ENCODE peak calls at places on chromosomes 4 and X, in ten cellular contexts. O, D, X, G, W, N, B, Y, M and V are unnamed samples.

GRCh38 chr4:89175611-89176010 is 64.3 kb downstream of the TIGD2 start:
- DNase-seq in O (no peak), D (no peak), X (no peak), G (no peak), W (no peak), N (no peak), B (peak), Y (no peak), M (no peak), V (no peak)

GRCh38 chrX:40736170-40736505 is 796 bp upstream of the MED14 start:
- DNase-seq in O (peak), D (no peak), X (no peak), G (no peak), W (no peak), N (no peak), B (no peak), Y (no peak), M (no peak), V (no peak)

GRCh38 chr4:6231663-6232165 is 31.4 kb upstream of the JAKMIP1 start:
- DNase-seq in O (no peak), D (no peak), X (no peak), G (no peak), W (no peak), N (no peak), B (no peak), Y (peak), M (no peak), V (no peak)

GRCh38 chrX:39900788-39901170 is 197.0 kb downstream of the BCOR start:
- DNase-seq in O (no peak), D (no peak), X (no peak), G (no peak), W (no peak), N (no peak), B (no peak), Y (no peak), M (no peak), V (no peak)

GRCh38 chr4:128275351-128275750 is 12.3 kb downstream of the PGRMC2 start:
- DNase-seq in O (no peak), D (peak), X (no peak), G (no peak), W (peak), N (no peak), B (no peak), Y (no peak), M (no peak), V (no peak)

GRCh38 chr4:70722199-70722791 is 531 bp downstream of the RUFY3 start:
- DNase-seq in O (no peak), D (peak), X (peak), G (no peak), W (no peak), N (no peak), B (peak), Y (no peak), M (peak), V (peak)

GRCh38 chrX:25198891-25199290 is 183.1 kb upstream of the ARX start:
- DNase-seq in O (no peak), D (no peak), X (no peak), G (no peak), W (no peak), N (no peak), B (no peak), Y (no peak), M (peak), V (no peak)

GRCh38 chrX:43971966-43972961 is 926 bp downstream of the NDP start:
- DNase-seq in O (no peak), D (peak), X (no peak), G (no peak), W (no peak), N (no peak), B (no peak), Y (no peak), M (no peak), V (no peak)

GRCh38 chr4:7285244-7286122 is 93.1 kb downstream of the SORCS2 start:
- DNase-seq in O (no peak), D (no peak), X (no peak), G (no peak), W (no peak), N (no peak), B (no peak), Y (no peak), M (no peak), V (no peak)

GRCh38 chrX:22135171-22135711 is 103.1 kb downstream of the PHEX start:
- DNase-seq in O (no peak), D (peak), X (no peak), G (no peak), W (no peak), N (no peak), B (peak), Y (no peak), M (no peak), V (no peak)

GRCh38 chr4:98745372-98745771 is 87.0 kb upstream of the TSPAN5 start:
- DNase-seq in O (no peak), D (peak), X (no peak), G (peak), W (no peak), N (no peak), B (no peak), Y (no peak), M (no peak), V (peak)

GRCh38 chr4:168856312-168856711 is 153.7 kb downstream of the CBR4 start:
- DNase-seq in O (no peak), D (peak), X (no peak), G (no peak), W (no peak), N (no peak), B (no peak), Y (no peak), M (no peak), V (no peak)

GRCh38 chrX:14591976-14592375 is 62.6 kb downstream of the GLRA2 start:
- DNase-seq in O (no peak), D (no peak), X (no peak), G (no peak), W (no peak), N (no peak), B (no peak), Y (no peak), M (no peak), V (no peak)

GRCh38 chrX:42818151-42818921 is 40.4 kb upstream of the PPP1R2C start:
- DNase-seq in O (no peak), D (no peak), X (no peak), G (no peak), W (no peak), N (no peak), B (no peak), Y (no peak), M (no peak), V (no peak)

GRCh38 chrX:154294791-154295580 is at the start of gene TEX28:
- DNase-seq in O (no peak), D (no peak), X (no peak), G (no peak), W (no peak), N (no peak), B (no peak), Y (no peak), M (no peak), V (no peak)

GRCh38 chr4:47434931-47435330 is 28.6 kb downstream of the COMMD8 start:
- DNase-seq in O (no peak), D (no peak), X (no peak), G (no peak), W (no peak), N (no peak), B (no peak), Y (no peak), M (no peak), V (no peak)

GRCh38 chr4:10063544-10064300 is 42.4 kb upstream of the SLC2A9 start:
- DNase-seq in O (no peak), D (peak), X (peak), G (peak), W (no peak), N (peak), B (peak), Y (peak), M (no peak), V (no peak)

GRCh38 chr4:6574747-6575502 is at the start of gene MAN2B2:
- DNase-seq in O (peak), D (peak), X (peak), G (peak), W (no peak), N (peak), B (peak), Y (peak), M (peak), V (peak)

GRCh38 chr4:89077806-89078205 is 20.8 kb upstream of the FAM13A start:
- DNase-seq in O (no peak), D (no peak), X (no peak), G (no peak), W (no peak), N (no peak), B (no peak), Y (no peak), M (no peak), V (no peak)

GRCh38 chr4:3290889-3291321 is 1.9 kb upstream of the RGS12 start:
- DNase-seq in O (no peak), D (no peak), X (no peak), G (no peak), W (no peak), N (no peak), B (no peak), Y (peak), M (no peak), V (no peak)

GRCh38 chrX:49075347-49075746 is 1.5 kb upstream of the PRAF2 start:
- DNase-seq in O (no peak), D (no peak), X (no peak), G (no peak), W (no peak), N (no peak), B (no peak), Y (no peak), M (no peak), V (no peak)
- TF ChIP-seq CTCF in O (no peak), D (no peak), X (no peak), G (no peak), W (no peak), N (no peak), B (no peak), Y (no peak), M (no peak), V (no peak)

GRCh38 chrX:57286507-57287251 is at the start of gene FAAH2:
- DNase-seq in O (peak), D (no peak), X (no peak), G (peak), W (peak), N (peak), B (peak), Y (no peak), M (no peak), V (peak)

GRCh38 chrX:57285001-57285400 is 1.5 kb upstream of the FAAH2 start:
- DNase-seq in O (no peak), D (no peak), X (no peak), G (no peak), W (no peak), N (no peak), B (no peak), Y (no peak), M (no peak), V (no peak)

GRCh38 chrX:57282568-57282967 is 3.9 kb upstream of the FAAH2 start:
- DNase-seq in O (no peak), D (no peak), X (no peak), G (no peak), W (no peak), N (no peak), B (no peak), Y (no peak), M (no peak), V (no peak)
- TF ChIP-seq CTCF in O (no peak), D (no peak), X (no peak), G (no peak), W (peak), N (no peak), B (no peak), Y (no peak), M (no peak), V (no peak)

GRCh38 chrX:71911023-71911730 is 532 bp downstream of the NHSL2 start:
- DNase-seq in O (peak), D (no peak), X (peak), G (no peak), W (no peak), N (no peak), B (peak), Y (no peak), M (peak), V (peak)
- TF ChIP-seq CTCF in O (peak), D (no peak), X (peak), G (no peak), W (peak), N (no peak), B (no peak), Y (peak), M (no peak), V (peak)

GRCh38 chrX:121581885-121582284 is 534.5 kb downstream of the GLUD2 start:
- DNase-seq in O (no peak), D (no peak), X (no peak), G (no peak), W (no peak), N (no peak), B (no peak), Y (no peak), M (no peak), V (no peak)
- TF ChIP-seq CTCF in O (peak), D (no peak), X (no peak), G (no peak), W (peak), N (no peak), B (no peak), Y (no peak), M (no peak), V (no peak)

DNA sequence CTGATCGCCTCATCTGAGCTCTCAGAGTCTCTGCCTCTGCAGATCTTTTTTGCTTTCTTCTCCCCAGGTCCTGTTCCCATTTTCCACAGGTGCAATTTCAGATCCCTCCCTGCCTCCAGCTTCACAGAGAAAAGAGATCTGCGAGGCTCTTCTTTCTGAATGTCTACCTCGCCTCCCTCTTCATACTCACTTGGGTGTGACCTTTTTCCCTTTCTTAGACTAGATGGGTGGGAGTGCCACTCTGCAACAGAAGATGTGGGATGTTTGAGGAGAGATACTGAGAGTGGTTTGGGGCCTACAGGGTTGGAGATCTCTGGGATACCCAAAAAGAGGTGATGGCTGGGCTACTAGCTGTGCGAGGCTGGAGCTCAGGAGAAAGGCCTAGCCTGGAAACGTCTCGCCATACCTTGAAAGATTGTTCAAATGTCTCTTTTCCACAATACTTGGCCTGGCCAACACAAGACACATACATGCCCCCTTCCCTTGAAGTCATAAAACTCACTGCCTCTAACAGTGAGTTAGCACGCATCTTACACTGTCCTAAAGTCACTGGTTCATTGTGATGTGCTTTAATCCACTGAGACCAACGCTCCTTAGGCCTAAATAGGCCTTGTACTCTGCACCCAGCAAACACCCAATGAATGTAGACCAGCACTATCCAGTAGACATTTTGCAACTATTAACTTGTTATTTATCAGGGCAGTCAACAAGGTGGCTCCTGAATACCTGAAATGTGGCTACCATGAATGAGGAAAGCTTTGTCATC is 33.6 kb downstream of the IRF2 start:
- DNase-seq in O (no peak), D (no peak), X (no peak), G (no peak), W (no peak), N (no peak), B (no peak), Y (no peak), M (no peak), V (no peak)
- TF ChIP-seq CTCF in O (no peak), D (no peak), X (no peak), G (no peak), W (no peak), N (no peak), B (no peak), Y (no peak), M (no peak), V (no peak)

GRCh38 chrX:66098162-66098561 is 58.3 kb upstream of the VSIG4 start:
- DNase-seq in O (no peak), D (no peak), X (no peak), G (no peak), W (no peak), N (no peak), B (no peak), Y (no peak), M (no peak), V (no peak)
- TF ChIP-seq CTCF in O (no peak), D (no peak), X (no peak), G (no peak), W (no peak), N (no peak), B (no peak), Y (no peak), M (no peak), V (no peak)